ENCODE peak calls at places on chromosomes 2 and 18, in six cellular contexts. C, P, Q, L, H and A are unnamed samples.

GRCh38 chr2:158775273-158776027 is 19.7 kb upstream of the DAPL1 start:
- DNase-seq in C (no peak), P (no peak), H (no peak), Q (no peak), L (no peak), A (no peak)

GRCh38 chr2:10327896-10328666 is 25.4 kb downstream of the HPCAL1 start:
- DNase-seq in H (no peak), C (no peak), P (no peak), L (peak), Q (no peak), A (no peak)

GRCh38 chr2:83251473-83251872 is 1207.6 kb downstream of the SUCLG1 start:
- DNase-seq in P (no peak), L (no peak), C (no peak), Q (no peak), H (no peak), A (no peak)

GRCh38 chr2:73762571-73762970 is 17.3 kb downstream of the DUSP11 start:
- DNase-seq in H (no peak), L (no peak), P (no peak), Q (no peak), C (no peak), A (no peak)

GRCh38 chr2:204272913-204273312 is 272.4 kb upstream of the PARD3B start:
- DNase-seq in H (no peak), C (no peak), Q (no peak), L (no peak), P (no peak), A (no peak)

GRCh38 chr18:62037012-62037742 is 144.4 kb upstream of the RNF152 start:
- DNase-seq in P (no peak), Q (no peak), L (no peak), C (no peak), H (no peak), A (peak)

GRCh38 chr2:240918258-240919091 is 12.3 kb downstream of the CROCC2 start:
- DNase-seq in L (no peak), Q (no peak), C (no peak), H (no peak), P (no peak), A (peak)

GRCh38 chr18:67318651-67319050 is 197.9 kb downstream of the DSEL start:
- DNase-seq in P (no peak), L (no peak), Q (no peak), H (peak), C (no peak), A (no peak)

GRCh38 chr2:241541564-241542277 is 16.8 kb upstream of the BOK start:
- DNase-seq in L (no peak), Q (no peak), H (no peak), P (no peak), C (no peak), A (no peak)

GRCh38 chr2:234500394-234501006 is 3.6 kb upstream of the ARL4C start:
- DNase-seq in P (peak), Q (peak), H (peak), L (peak), C (peak), A (peak)

GRCh38 chr2:100394111-100394641 is 23.3 kb downstream of the CHST10 start:
- DNase-seq in P (no peak), L (no peak), Q (no peak), C (no peak), H (peak), A (no peak)

GRCh38 chr2:176652300-176653182 is 383.3 kb downstream of the MTX2 start:
- DNase-seq in H (peak), C (peak), Q (no peak), L (peak), P (no peak), A (no peak)

GRCh38 chr2:171523339-171523931 is 1.2 kb downstream of the CYBRD1 start:
- DNase-seq in Q (no peak), L (peak), C (peak), H (peak), P (no peak), A (peak)

GRCh38 chr2:101446869-101447268 is 28.0 kb downstream of the RFX8 start:
- DNase-seq in Q (no peak), P (no peak), H (peak), L (no peak), C (peak), A (no peak)

GRCh38 chr18:23824704-23825103 is 135.5 kb downstream of the LAMA3 start:
- DNase-seq in P (no peak), H (peak), Q (no peak), L (no peak), C (no peak), A (no peak)

GRCh38 chr18:77146249-77147080 is 13.9 kb upstream of the MBP start:
- DNase-seq in Q (no peak), P (no peak), H (no peak), L (peak), C (peak), A (no peak)

GRCh38 chr2:216777637-216778273 is 82.1 kb downstream of the TNP1 start:
- DNase-seq in P (no peak), H (peak), L (peak), C (peak), Q (peak), A (no peak)

GRCh38 chr2:182666674-182667320 is 49.3 kb upstream of the DNAJC10 start:
- DNase-seq in L (no peak), C (no peak), H (peak), P (no peak), Q (no peak), A (no peak)

GRCh38 chr2:177905640-177906039 is 166.9 kb downstream of the PDE11A start:
- DNase-seq in L (no peak), H (no peak), P (no peak), C (no peak), Q (no peak), A (no peak)

GRCh38 chr2:68603059-68603458 is 40.3 kb upstream of the PROKR1 start:
- DNase-seq in C (no peak), P (no peak), Q (no peak), H (no peak), L (no peak), A (no peak)

GRCh38 chr2:235170536-235171510 is 219.0 kb downstream of the SH3BP4 start:
- DNase-seq in P (no peak), L (peak), C (peak), H (peak), Q (no peak), A (peak)

GRCh38 chr2:67917332-67918054 is 145.3 kb downstream of the C1D start:
- DNase-seq in C (peak), H (peak), P (no peak), L (no peak), Q (no peak), A (no peak)

GRCh38 chr2:238509903-238510302 is 83.2 kb downstream of the ASB1 start:
- DNase-seq in L (no peak), H (no peak), Q (no peak), P (no peak), C (no peak), A (no peak)

GRCh38 chr2:122328811-122329210 is 573.4 kb downstream of the TSN start:
- DNase-seq in P (no peak), C (peak), L (no peak), Q (no peak), H (no peak), A (no peak)

GRCh38 chr2:43210467-43211303 is 15.7 kb downstream of the ZFP36L2 start:
- DNase-seq in C (no peak), P (no peak), H (peak), L (no peak), Q (no peak), A (peak)

GRCh38 chr2:44793322-44793870 is 148.1 kb upstream of the SIX3 start:
- DNase-seq in C (no peak), Q (no peak), P (no peak), H (peak), L (no peak), A (no peak)

GRCh38 chr2:153235516-153235915 is 243.0 kb downstream of the RPRM start:
- DNase-seq in C (no peak), H (no peak), Q (no peak), P (no peak), L (no peak), A (no peak)

GRCh38 chr2:25305809-25306208 is 35.9 kb downstream of the DNMT3A start:
- DNase-seq in L (no peak), Q (no peak), C (no peak), H (no peak), P (no peak), A (peak)

GRCh38 chr2:40244251-40245010 is 207.5 kb downstream of the SLC8A1 start:
- DNase-seq in L (peak), P (no peak), C (peak), Q (no peak), H (peak), A (peak)

GRCh38 chr2:105455488-105455991 is 56.7 kb upstream of the FHL2 start:
- DNase-seq in Q (no peak), H (peak), P (no peak), L (no peak), C (peak), A (peak)

GRCh38 chr2:46175409-46175808 is 121.8 kb upstream of the EPAS1 start:
- DNase-seq in C (no peak), P (no peak), Q (no peak), L (no peak), H (peak), A (no peak)